ENCODE peak calls at places on chromosomes 2 and 18, in seven cellular contexts. R is B cell; A is GM23338; T is heart right ventricle; D is neural crest cell; M is activated CD8-positive, alpha-beta T cell treated with anti-CD3 and anti-CD28 coated beads for 36 hours; Z is Panc1. Y is an unnamed sample.

GRCh38 chr18:77131100-77131651 is 1.4 kb downstream of the MBP start:
- DNase-seq in R (peak), A (peak), T (peak), D (no peak), M (peak), Z (no peak), Y (peak)

GRCh38 chr18:49911414-49911813 is 98.1 kb upstream of the ACAA2 start:
- DNase-seq in R (no peak), A (no peak), T (no peak), D (no peak), M (no peak), Z (no peak), Y (no peak)

GRCh38 chr2:64913357-64913869 is 75.8 kb upstream of the SLC1A4 start:
- DNase-seq in R (peak), A (peak), T (no peak), D (no peak), M (peak), Z (no peak), Y (no peak)

GRCh38 chr2:37558622-37559021 is 112.8 kb downstream of the CDC42EP3 start:
- DNase-seq in R (peak), A (no peak), T (peak), D (no peak), M (no peak), Z (no peak), Y (peak)

GRCh38 chr2:178829981-178830380 is 22.8 kb upstream of the TTN start:
- DNase-seq in R (no peak), A (no peak), T (no peak), D (no peak), M (no peak), Z (no peak), Y (no peak)

GRCh38 chr2:239876241-239876947 is 148.7 kb downstream of the NDUFA10 start:
- DNase-seq in R (no peak), A (no peak), T (no peak), D (no peak), M (no peak), Z (no peak), Y (no peak)

GRCh38 chr2:45342-46130 is 769 bp downstream of the FAM110C start:
- DNase-seq in R (peak), A (peak), T (no peak), D (peak), M (no peak), Z (no peak), Y (no peak)

GRCh38 chr2:207090389-207090788 is 75.4 kb downstream of the KLF7 start:
- DNase-seq in R (peak), A (no peak), T (no peak), D (no peak), M (no peak), Z (no peak), Y (no peak)

GRCh38 chr2:66526171-66526570 is 91.2 kb downstream of the MEIS1 start:
- DNase-seq in R (no peak), A (no peak), T (peak), D (no peak), M (no peak), Z (no peak), Y (no peak)

GRCh38 chr2:66523990-66524389 is 89.1 kb downstream of the MEIS1 start:
- DNase-seq in R (no peak), A (no peak), T (no peak), D (no peak), M (no peak), Z (no peak), Y (no peak)

GRCh38 chr2:66522591-66523379 is 87.9 kb downstream of the MEIS1 start:
- DNase-seq in R (no peak), A (no peak), T (no peak), D (no peak), M (no peak), Z (no peak), Y (no peak)

GRCh38 chr2:66528974-66529724 is 94.2 kb downstream of the MEIS1 start:
- DNase-seq in R (no peak), A (no peak), T (no peak), D (no peak), M (no peak), Z (no peak), Y (no peak)

GRCh38 chr2:66525609-66526008 is 90.7 kb downstream of the MEIS1 start:
- DNase-seq in R (no peak), A (no peak), T (no peak), D (no peak), M (no peak), Z (no peak), Y (no peak)
- TF ChIP-seq CTCF in R (no peak), A (no peak), T (no peak), D (no peak), M (no peak), Z (no peak), Y (no peak)

DNA sequence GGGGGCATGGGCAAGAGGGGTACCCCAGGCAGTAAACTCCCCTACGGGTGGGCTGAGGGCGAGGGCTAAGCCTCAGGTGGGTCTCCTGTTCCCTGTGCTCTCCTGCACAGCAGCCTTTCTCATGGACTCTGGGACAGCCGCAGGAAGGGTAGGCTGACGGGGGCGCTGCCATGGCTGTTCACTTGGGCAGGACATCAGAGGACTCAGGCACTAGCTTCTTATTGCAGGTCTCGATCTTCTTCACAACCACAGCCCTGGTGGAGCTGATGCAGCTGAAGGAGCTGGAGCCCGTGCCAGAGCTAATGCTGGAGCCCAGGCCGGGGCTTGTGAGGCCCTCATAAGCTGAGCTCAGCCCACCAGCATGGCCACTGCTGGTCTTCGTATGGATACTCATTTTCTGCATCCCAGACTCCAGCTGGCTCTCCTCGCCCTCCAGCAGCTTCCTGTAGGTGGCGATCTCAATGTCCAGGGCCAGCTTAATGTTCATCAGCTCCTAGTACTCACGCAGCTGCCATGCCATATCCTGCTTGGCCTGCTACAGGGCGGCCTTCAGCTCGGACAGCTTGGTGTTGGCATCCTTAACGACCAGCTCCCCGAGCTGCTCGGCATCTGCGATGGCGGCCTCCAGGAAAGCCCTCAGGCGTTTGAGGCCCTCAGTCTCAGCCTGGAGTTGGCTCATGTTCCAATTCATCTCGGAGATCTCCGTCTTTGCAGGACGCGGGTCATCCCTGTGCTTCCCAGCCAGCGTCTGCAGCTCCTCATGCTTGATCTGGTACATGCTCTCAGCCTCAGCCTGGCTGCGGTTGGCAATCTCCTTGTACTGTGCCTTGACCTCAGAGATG is 359.8 kb upstream of the SETBP1 start:
- DNase-seq in R (no peak), A (peak), T (no peak), D (no peak), M (no peak), Z (no peak), Y (no peak)
- TF ChIP-seq CTCF in R (no peak), A (peak), T (no peak), D (no peak), M (no peak), Z (no peak), Y (no peak)

GRCh38 chr2:159032156-159032555 is 63.7 kb downstream of the TANC1 start:
- DNase-seq in R (no peak), A (no peak), T (no peak), D (no peak), M (no peak), Z (no peak), Y (no peak)

GRCh38 chr2:159030674-159031380 is 62.4 kb downstream of the TANC1 start:
- DNase-seq in R (no peak), A (peak), T (peak), D (peak), M (no peak), Z (no peak), Y (no peak)

GRCh38 chr2:159034728-159035127 is 66.3 kb downstream of the TANC1 start:
- DNase-seq in R (no peak), A (no peak), T (no peak), D (no peak), M (no peak), Z (no peak), Y (no peak)

GRCh38 chr2:159032580-159032979 is 64.1 kb downstream of the TANC1 start:
- DNase-seq in R (no peak), A (no peak), T (no peak), D (no peak), M (no peak), Z (no peak), Y (no peak)

DNA sequence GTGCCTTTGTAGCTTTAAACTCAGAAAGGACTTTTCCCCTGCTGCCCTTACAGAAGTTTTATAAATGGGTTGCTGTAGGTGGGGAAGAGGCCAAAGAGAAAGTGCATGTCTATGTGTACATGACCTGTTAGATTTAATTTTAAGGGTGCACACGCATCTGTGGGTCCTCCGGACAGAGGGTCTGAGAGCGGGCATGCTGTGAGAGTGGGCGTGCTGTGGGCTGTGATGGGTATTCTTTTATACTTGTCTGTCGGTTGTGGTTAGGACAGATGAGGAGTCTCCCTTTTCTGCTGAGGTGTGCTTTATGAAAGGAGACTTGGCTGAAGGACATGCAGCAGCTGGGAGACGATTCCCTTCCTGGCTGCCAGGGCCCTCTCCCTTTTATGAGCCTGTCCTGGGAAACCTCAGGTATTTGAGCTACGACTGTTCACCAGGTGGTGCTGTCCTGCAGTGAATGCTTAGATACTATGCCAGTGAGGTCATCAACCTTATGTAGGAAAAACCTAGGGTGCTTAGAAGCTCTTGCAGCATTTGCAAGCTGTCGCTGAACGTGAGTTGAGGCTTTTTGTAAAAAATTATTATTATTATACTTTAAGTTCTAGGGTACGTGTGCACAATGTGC is 67.5 kb downstream of the TANC1 start:
- DNase-seq in R (peak), A (peak), T (no peak), D (no peak), M (peak), Z (no peak), Y (peak)
- TF ChIP-seq CTCF in R (no peak), A (peak), T (no peak), D (no peak), M (peak), Z (peak), Y (no peak)

GRCh38 chr2:125296742-125297141 is 1271.7 kb downstream of the CNTNAP5 start:
- DNase-seq in R (no peak), A (peak), T (no peak), D (no peak), M (no peak), Z (no peak), Y (no peak)
- TF ChIP-seq CTCF in R (no peak), A (no peak), T (no peak), D (peak), M (no peak), Z (no peak), Y (no peak)

GRCh38 chr2:122988395-122989221 is 1036.5 kb upstream of the CNTNAP5 start:
- DNase-seq in R (no peak), A (peak), T (no peak), D (no peak), M (no peak), Z (no peak), Y (no peak)
- TF ChIP-seq CTCF in R (no peak), A (peak), T (no peak), D (no peak), M (no peak), Z (no peak), Y (no peak)